ENCODE peak calls at places on chromosomes 4 and X, in five cellular contexts. D is AG08396, T is NCI-H1048, E is mucosa of descending colon, I is MG63. U is an unnamed sample.
A peak's percentile ranks its signal among the peaks of the same experiment; 100 is the strongest.

GRCh38 chrX:125132274-125132673 is 187.4 kb upstream of the TEX13C start:
- DNase-seq in I (no peak), E (no peak), D (no peak), T (no peak), U (no peak)

GRCh38 chr4:48699470-48699869 is 80.6 kb downstream of the FRYL start:
- DNase-seq in D (no peak), T (no peak), E (no peak), I (no peak), U (no peak)

GRCh38 chr4:100317032-100317864 is 127.0 kb upstream of the DDIT4L start:
- DNase-seq in E (no peak), I (no peak), D (no peak), T (no peak), U (no peak)

GRCh38 chr4:62644372-62644771 is 1444.2 kb downstream of the ADGRL3 start:
- DNase-seq in E (no peak), T (no peak), D (no peak), I (no peak), U (no peak)

GRCh38 chr4:180028682-180029081 is 2214.5 kb upstream of the TENM3 start:
- DNase-seq in E (peak; percentile 26), D (no peak), I (peak; percentile 5), T (no peak), U (peak; percentile 28)

GRCh38 chr4:121272526-121272925 is 108.3 kb downstream of the QRFPR start:
- DNase-seq in E (no peak), D (no peak), T (no peak), I (no peak), U (peak; percentile 24)

GRCh38 chrX:100895365-100896075 is 21.4 kb upstream of the NOX1 start:
- DNase-seq in D (peak; percentile 12), I (peak; percentile 4), E (peak; percentile 31), T (no peak), U (no peak)

GRCh38 chrX:23333842-23334535 is 660 bp upstream of the PTCHD1 start:
- DNase-seq in D (no peak), I (no peak), T (no peak), E (peak; percentile 25), U (no peak)

GRCh38 chrX:117607571-117607970 is 509.0 kb downstream of the KLHL13 start:
- DNase-seq in E (no peak), I (no peak), T (no peak), D (no peak), U (no peak)

GRCh38 chr4:183264614-183265013 is 55.5 kb downstream of the CLDN22 start:
- DNase-seq in T (no peak), E (no peak), I (no peak), D (peak; percentile 38), U (no peak)

GRCh38 chrX:9797961-9798360 is 11.7 kb downstream of the SHROOM2 start:
- DNase-seq in D (no peak), I (no peak), E (no peak), T (no peak), U (no peak)

GRCh38 chr4:156476359-156476758 is 495.2 kb downstream of the PDGFC start:
- DNase-seq in D (peak; percentile 80), I (peak; percentile 11), T (no peak), E (no peak), U (peak; percentile 93)

GRCh38 chrX:11540532-11541377 is 125.0 kb downstream of the ARHGAP6 start:
- DNase-seq in I (no peak), D (no peak), E (peak; percentile 11), T (no peak), U (no peak)

GRCh38 chrX:103716967-103717366 is 6.3 kb downstream of the TMEM31 start:
- DNase-seq in T (no peak), E (no peak), I (peak; percentile 50), D (peak; percentile 36), U (no peak)

GRCh38 chrX:7235071-7235470 is 87.1 kb upstream of the PUDP start:
- DNase-seq in T (no peak), I (no peak), E (no peak), D (no peak), U (no peak)

GRCh38 chr4:82851902-82852750 is 38.8 kb downstream of the SEC31A start:
- DNase-seq in T (no peak), E (no peak), I (no peak), D (no peak), U (no peak)

GRCh38 chr4:93568758-93569157 is 259.8 kb upstream of the ATOH1 start:
- DNase-seq in D (no peak), I (no peak), T (no peak), E (no peak), U (no peak)

GRCh38 chr4:168815373-168816345 is 194.4 kb downstream of the CBR4 start:
- DNase-seq in I (no peak), T (no peak), D (peak; percentile 46), E (no peak), U (no peak)

GRCh38 chrX:38514014-38514854 is 47.1 kb upstream of the TSPAN7 start:
- DNase-seq in E (no peak), T (no peak), I (no peak), D (no peak), U (no peak)

GRCh38 chr4:134045411-134045810 is 156.2 kb downstream of the PABPC4L start:
- DNase-seq in E (no peak), D (no peak), I (no peak), T (no peak), U (no peak)

GRCh38 chr4:88456757-88457306 is at the start of gene HERC5:
- DNase-seq in T (peak; percentile 81), E (peak; percentile 93), I (peak; percentile 84), D (peak; percentile 90), U (peak; percentile 78)

GRCh38 chrX:149152941-149153340 is 352.2 kb downstream of the IDS start:
- DNase-seq in D (no peak), I (no peak), T (no peak), E (no peak), U (no peak)

GRCh38 chr4:61934201-61934600 is 734.1 kb downstream of the ADGRL3 start:
- DNase-seq in I (no peak), T (no peak), E (no peak), D (no peak), U (no peak)

GRCh38 chr4:8568068-8568668 is 12.0 kb upstream of the GPR78 start:
- DNase-seq in E (no peak), I (no peak), T (no peak), D (no peak), U (no peak)

GRCh38 chr4:42605264-42605663 is 51.6 kb downstream of the ATP8A1 start:
- DNase-seq in D (no peak), T (no peak), I (no peak), E (no peak), U (no peak)

U was measured in amniotic stem cell.